ENCODE peak calls at places on chromosome 3, in six cellular contexts. M is GM12892, I is K562, A is HepG2, K is H1, F is GM12878. B is an unnamed sample.

GRCh38 chr3:169857811-169858210 is 11.9 kb downstream of the LRRC31 start:
- DNase-seq in M (no peak), I (no peak), A (no peak), K (no peak), F (no peak), B (no peak)

GRCh38 chr3:190366145-190366544 is 21.8 kb upstream of the CLDN16 start:
- DNase-seq in M (no peak), I (no peak), A (no peak), K (no peak), F (no peak), B (no peak)

GRCh38 chr3:158102660-158103085 is 3.5 kb downstream of the SHOX2 start:
- DNase-seq in M (no peak), I (no peak), A (no peak), K (no peak), F (no peak), B (no peak)

GRCh38 chr3:152120606-152121291 is 148.0 kb upstream of the MBNL1 start:
- DNase-seq in M (no peak), I (no peak), A (no peak), K (no peak), F (no peak), B (no peak)

GRCh38 chr3:116442331-116443021 is 2.8 kb downstream of the LSAMP start:
- DNase-seq in M (no peak), I (no peak), A (no peak), K (no peak), F (no peak), B (no peak)

GRCh38 chr3:183980408-183980807 is 37.3 kb downstream of the ABCC5 start:
- DNase-seq in M (no peak), I (no peak), A (no peak), K (no peak), F (no peak), B (no peak)

GRCh38 chr3:129439381-129439816 is 349 bp downstream of the MBD4 start:
- DNase-seq in M (peak), I (peak), A (no peak), K (no peak), F (no peak), B (peak)

GRCh38 chr3:59456852-59457485 is 407.1 kb upstream of the CFAP20DC start:
- DNase-seq in M (no peak), I (no peak), A (no peak), K (no peak), F (peak), B (no peak)

GRCh38 chr3:193040836-193041672 is 123.4 kb upstream of the MB21D2 start:
- DNase-seq in M (no peak), I (peak), A (peak), K (no peak), F (peak), B (peak)

GRCh38 chr3:198032445-198032936 is 72.5 kb downstream of the LMLN start:
- DNase-seq in M (no peak), I (peak), A (no peak), K (no peak), F (no peak), B (no peak)

GRCh38 chr3:183490211-183490601 is 61.8 kb upstream of the MCF2L2 start:
- DNase-seq in M (no peak), I (no peak), A (no peak), K (no peak), F (no peak), B (no peak)

GRCh38 chr3:118505784-118506183 is 528.9 kb downstream of the IGSF11 start:
- DNase-seq in M (no peak), I (no peak), A (no peak), K (no peak), F (no peak), B (no peak)

GRCh38 chr3:6785726-6786125 is 75.2 kb upstream of the GRM7 start:
- DNase-seq in M (no peak), I (no peak), A (no peak), K (no peak), F (no peak), B (no peak)

GRCh38 chr3:136277115-136277514 is 27.0 kb downstream of the PCCB start:
- DNase-seq in M (no peak), I (no peak), A (no peak), K (no peak), F (no peak), B (no peak)

GRCh38 chr3:187618732-187619131 is 51.5 kb downstream of the SST start:
- DNase-seq in M (no peak), I (no peak), A (no peak), K (peak), F (no peak), B (no peak)

GRCh38 chr3:14645453-14645852 is 6.1 kb upstream of the CCDC174 start:
- DNase-seq in M (no peak), I (no peak), A (no peak), K (no peak), F (no peak), B (no peak)

GRCh38 chr3:131470377-131470776 is 32.4 kb downstream of the MRPL3 start:
- DNase-seq in M (no peak), I (no peak), A (no peak), K (no peak), F (no peak), B (no peak)

GRCh38 chr3:64011685-64012084 is 11.6 kb downstream of the PSMD6 start:
- DNase-seq in M (no peak), I (no peak), A (no peak), K (no peak), F (no peak), B (no peak)

GRCh38 chr3:156816091-156816793 is 9.9 kb upstream of the LEKR1 start:
- DNase-seq in M (peak), I (no peak), A (no peak), K (no peak), F (no peak), B (no peak)

GRCh38 chr3:30524357-30525040 is 81.9 kb upstream of the TGFBR2 start:
- DNase-seq in M (no peak), I (no peak), A (no peak), K (no peak), F (no peak), B (no peak)

GRCh38 chr3:127035672-127036071 is 52.8 kb downstream of the PLXNA1 start:
- DNase-seq in M (no peak), I (no peak), A (no peak), K (no peak), F (no peak), B (no peak)

GRCh38 chr3:10950476-10951294 is 41.9 kb upstream of the SLC6A1 start:
- DNase-seq in M (no peak), I (peak), A (peak), K (no peak), F (no peak), B (no peak)

GRCh38 chr3:25472153-25472552 is 44.1 kb downstream of the RARB start:
- DNase-seq in M (no peak), I (peak), A (no peak), K (no peak), F (no peak), B (no peak)

GRCh38 chr3:197300361-197300760 is 1.9 kb upstream of the DLG1 start:
- DNase-seq in M (no peak), I (no peak), A (no peak), K (no peak), F (no peak), B (no peak)

GRCh38 chr3:184230081-184230602 is 757 bp downstream of the VWA5B2 start:
- DNase-seq in M (no peak), I (peak), A (peak), K (no peak), F (no peak), B (no peak)

GRCh38 chr3:43998841-43999805 is 242.6 kb upstream of the TOPAZ1 start:
- DNase-seq in M (no peak), I (no peak), A (no peak), K (no peak), F (no peak), B (peak)

GRCh38 chr3:125437631-125438435 is 62.7 kb upstream of the ZNF148 start:
- DNase-seq in M (no peak), I (peak), A (peak), K (peak), F (no peak), B (no peak)

GRCh38 chr3:71380096-71380495 is 203.4 kb downstream of the FOXP1 start:
- DNase-seq in M (no peak), I (peak), A (peak), K (no peak), F (no peak), B (no peak)

GRCh38 chr3:150376001-150376848 is 31.9 kb upstream of the TSC22D2 start:
- DNase-seq in M (no peak), I (no peak), A (peak), K (no peak), F (no peak), B (no peak)

GRCh38 chr3:124107074-124107473 is 115.2 kb upstream of the ROPN1 start:
- DNase-seq in M (no peak), I (no peak), A (no peak), K (no peak), F (no peak), B (no peak)

GRCh38 chr3:69122398-69122797 is at the start of gene LMOD3:
- DNase-seq in M (no peak), I (no peak), A (no peak), K (no peak), F (no peak), B (no peak)

GRCh38 chr3:196650740-196651311 is 11.3 kb downstream of the NRROS start:
- DNase-seq in M (no peak), I (peak), A (peak), K (no peak), F (no peak), B (no peak)

GRCh38 chr3:187186801-187187421 is 10.4 kb upstream of the RTP1 start:
- DNase-seq in M (no peak), I (peak), A (peak), K (no peak), F (no peak), B (no peak)

GRCh38 chr3:170506556-170506955 is 79.3 kb downstream of the SLC7A14 start:
- DNase-seq in M (no peak), I (no peak), A (peak), K (no peak), F (no peak), B (no peak)

GRCh38 chr3:54427951-54428871 is 305.9 kb downstream of the CACNA2D3 start:
- DNase-seq in M (peak), I (peak), A (peak), K (peak), F (peak), B (peak)

GRCh38 chr3:22117751-22118346 is 366.8 kb upstream of the ZNF385D start:
- DNase-seq in M (no peak), I (peak), A (peak), K (no peak), F (no peak), B (no peak)

DNA sequence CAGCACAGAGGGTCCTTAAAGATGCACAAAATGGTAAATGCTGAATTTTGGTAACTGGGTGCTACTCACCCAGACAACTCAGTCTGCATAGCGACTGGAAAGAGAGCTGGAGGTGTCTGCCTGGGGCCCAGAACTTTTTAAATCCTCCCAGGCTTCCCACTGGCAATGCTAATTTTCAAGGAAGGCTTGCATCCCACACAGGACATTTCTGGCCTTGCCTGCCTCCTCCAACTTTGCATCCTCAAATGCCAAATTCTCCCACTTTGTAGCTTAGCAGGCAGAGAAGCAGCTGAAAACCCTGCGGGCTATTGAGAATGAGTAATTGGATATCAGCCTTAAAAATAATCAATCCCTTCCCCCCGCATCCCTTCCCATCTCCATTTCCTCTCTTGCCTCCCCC is 656.6 kb upstream of the ADAMTS9 start:
- DNase-seq in M (no peak), I (no peak), A (no peak), K (no peak), F (no peak), B (no peak)
- TF ChIP-seq TAF1 in M (no peak), I (no peak), A (no peak), K (no peak), F (no peak), B (no peak)

GRCh38 chr3:140601881-140602280 is 76.0 kb upstream of the TRIM42 start:
- DNase-seq in M (no peak), I (no peak), A (no peak), K (no peak), F (no peak), B (no peak)

GRCh38 chr3:140599009-140599408 is 78.9 kb upstream of the TRIM42 start:
- DNase-seq in M (no peak), I (no peak), A (no peak), K (no peak), F (no peak), B (no peak)

GRCh38 chr3:140603766-140604165 is 74.1 kb upstream of the TRIM42 start:
- DNase-seq in M (no peak), I (no peak), A (no peak), K (no peak), F (no peak), B (no peak)

GRCh38 chr3:140599496-140599895 is 78.4 kb upstream of the TRIM42 start:
- DNase-seq in M (no peak), I (no peak), A (no peak), K (no peak), F (no peak), B (no peak)

DNA sequence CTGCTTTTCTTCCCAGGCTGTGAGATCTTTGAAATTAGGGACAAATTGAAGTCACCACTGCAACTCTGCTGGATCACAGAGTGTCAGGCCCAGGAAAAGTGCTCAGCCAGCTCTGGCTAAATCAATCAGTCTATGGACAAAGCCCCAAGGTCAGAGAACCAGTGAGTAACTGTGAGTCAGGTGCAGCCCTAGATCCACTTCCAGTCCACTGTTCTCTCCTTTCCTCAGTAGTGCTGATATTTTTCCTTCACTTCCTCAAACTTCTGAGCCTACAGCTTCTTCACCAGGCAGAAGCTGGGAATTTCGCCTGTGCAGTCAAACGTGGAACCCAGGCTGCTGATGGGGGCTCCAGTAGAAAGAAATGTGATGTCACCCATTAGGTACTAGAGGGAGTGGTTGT is 75.1 kb upstream of the TRIM42 start:
- DNase-seq in M (no peak), I (no peak), A (no peak), K (no peak), F (no peak), B (no peak)
- TF ChIP-seq POLR2A in M (no peak), I (no peak), A (no peak), K (no peak), F (no peak), B (no peak)

GRCh38 chr3:57038466-57039164 is 21.8 kb upstream of the SPATA12 start:
- DNase-seq in M (no peak), I (no peak), A (no peak), K (no peak), F (no peak), B (no peak)

GRCh38 chr3:57031622-57032541 is 28.6 kb upstream of the SPATA12 start:
- DNase-seq in M (no peak), I (no peak), A (no peak), K (no peak), F (no peak), B (no peak)

GRCh38 chr3:57041674-57042073 is 18.8 kb upstream of the SPATA12 start:
- DNase-seq in M (no peak), I (no peak), A (no peak), K (no peak), F (no peak), B (no peak)

DNA sequence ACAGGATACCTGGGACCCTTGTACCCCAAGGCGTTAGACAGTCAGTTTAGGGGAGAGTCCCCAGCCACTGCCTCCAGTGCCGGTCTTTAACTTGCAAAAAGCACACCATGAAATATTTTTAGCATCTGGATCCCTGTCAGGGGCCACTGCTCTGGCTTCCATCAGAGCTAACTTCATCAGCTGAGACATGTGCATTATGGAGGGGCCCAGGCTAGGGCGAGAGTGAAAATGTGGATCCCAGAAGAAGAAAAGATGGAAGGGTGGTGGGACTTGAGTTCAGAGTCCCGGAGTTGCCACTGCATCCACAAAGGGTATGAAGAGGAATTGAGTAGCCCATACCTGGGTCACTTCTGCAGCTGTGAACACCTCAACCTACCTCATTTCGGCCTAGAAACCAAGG is 23.5 kb upstream of the SPATA12 start:
- DNase-seq in M (no peak), I (no peak), A (no peak), K (no peak), F (no peak), B (no peak)
- TF ChIP-seq POLR2AphosphoS5 in M (no peak), I (no peak), A (no peak), K (no peak), F (no peak), B (no peak)

DNA sequence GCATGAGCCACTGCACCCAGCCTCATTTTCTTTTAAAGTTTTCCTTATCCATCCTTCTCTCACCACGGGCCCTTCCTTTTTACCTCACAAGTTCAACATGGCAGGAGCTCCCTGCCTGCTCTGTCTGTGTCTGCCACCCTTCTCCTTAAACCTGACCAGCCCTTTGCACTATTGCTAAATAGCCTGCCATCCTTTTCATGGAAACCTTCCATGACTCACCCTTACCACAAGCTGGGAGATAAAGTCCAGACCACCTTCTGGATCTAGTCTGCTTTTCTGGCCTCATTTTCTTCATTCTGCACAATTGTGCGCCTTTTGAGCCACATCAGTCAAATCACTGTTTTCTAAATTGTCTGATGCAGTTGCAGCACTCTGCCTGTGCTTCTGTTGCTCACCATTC is 8.9 kb downstream of the PARP14 start:
- DNase-seq in M (no peak), I (no peak), A (peak), K (no peak), F (no peak), B (no peak)
- TF ChIP-seq TAF1 in M (no peak), I (no peak), A (no peak), K (no peak), F (no peak), B (no peak)